ENCODE peak calls at places on chromosomes 11 and 22, in seven cellular contexts. D, J, I, B, E, M and A are unnamed samples. For H3K36me3 and H3K9me3, the result is how much of the 10 kb centered on the place peaks cover.

GRCh38 chr22:47063606-47064005 is 301.2 kb downstream of the TBC1D22A start:
- DNase-seq in D (no peak), E (no peak), J (no peak), I (no peak), M (no peak), B (no peak), A (no peak)

GRCh38 chr11:121337078-121337477 is 44.5 kb downstream of the SC5D start:
- DNase-seq in I (no peak), J (no peak), M (no peak), B (no peak), E (no peak), D (no peak), A (no peak)

GRCh38 chr22:17773606-17774205 is 563 bp downstream of the BID start:
- DNase-seq in D (peak), I (peak), M (peak), B (no peak), E (peak), J (peak), A (peak)

GRCh38 chr11:70038034-70038834 is 39.9 kb upstream of the ANO1 start:
- DNase-seq in B (peak), D (no peak), I (no peak), J (no peak), E (no peak), M (no peak), A (peak)

GRCh38 chr22:50015451-50016307 is 3.1 kb upstream of the IL17REL start:
- DNase-seq in E (peak), I (peak), D (no peak), B (no peak), J (no peak), M (no peak), A (peak)

GRCh38 chr11:110979696-110980095 is 265.8 kb upstream of the POU2AF2 start:
- DNase-seq in B (no peak), M (no peak), J (no peak), I (no peak), D (peak), E (no peak), A (no peak)

GRCh38 chr11:85661972-85662664 is 2.8 kb downstream of the CREBZF start:
- DNase-seq in I (no peak), D (no peak), M (no peak), J (no peak), B (no peak), E (no peak), A (no peak)

GRCh38 chr11:117562111-117562510 is 234.5 kb downstream of the CEP164 start:
- DNase-seq in D (no peak), B (no peak), M (no peak), I (no peak), E (no peak), J (no peak), A (no peak)

GRCh38 chr11:59426361-59427067 is at the start of gene OR5A2:
- DNase-seq in M (no peak), D (no peak), I (no peak), E (no peak), B (no peak), J (no peak), A (no peak)

GRCh38 chr11:134596404-134596803 is 184.4 kb upstream of the B3GAT1 start:
- DNase-seq in I (no peak), M (no peak), B (no peak), J (no peak), D (no peak), E (no peak), A (no peak)

GRCh38 chr11:1203505-1204271 is 19.2 kb upstream of the MUC5B start:
- DNase-seq in D (no peak), M (peak), E (peak), I (peak), B (peak), J (peak), A (peak)

GRCh38 chr22:31049815-31050420 is 31.2 kb upstream of the SMTN start:
- DNase-seq in B (peak), J (no peak), M (no peak), D (no peak), I (no peak), E (no peak), A (no peak)

GRCh38 chr11:121512468-121513465 is 60.0 kb upstream of the SORL1-AS1 start:
- DNase-seq in I (no peak), E (no peak), J (no peak), M (no peak), B (no peak), D (no peak), A (no peak)

GRCh38 chr11:112513936-112514716 is 253.5 kb upstream of the PLET1 start:
- DNase-seq in M (no peak), B (no peak), I (no peak), E (no peak), J (no peak), D (no peak), A (no peak)

GRCh38 chr11:100709233-100709999 is 22.3 kb downstream of the ARHGAP42 start:
- DNase-seq in I (no peak), M (no peak), D (peak), J (no peak), E (no peak), B (no peak), A (no peak)

GRCh38 chr22:26619510-26619909 is 1.7 kb upstream of the CRYBB1 start:
- DNase-seq in M (no peak), J (peak), D (no peak), E (no peak), B (no peak), I (no peak), A (no peak)

GRCh38 chr11:73178681-73179080 is 36.6 kb upstream of the FCHSD2 start:
- DNase-seq in E (no peak), M (no peak), J (no peak), B (no peak), D (no peak), I (no peak), A (peak)

GRCh38 chr11:291281-292210 is 2.6 kb downstream of the PGGHG start:
- DNase-seq in J (peak), D (no peak), M (no peak), B (no peak), E (peak), I (peak), A (peak)

GRCh38 chr11:2790581-2790925 is 90.8 kb upstream of the KCNQ1OT1 start:
- DNase-seq in J (peak), B (peak), D (no peak), I (peak), M (peak), E (peak), A (peak)

GRCh38 chr22:18048441-18048898 is 24.1 kb upstream of the MICAL3 start:
- DNase-seq in E (peak), J (no peak), I (no peak), M (no peak), B (no peak), D (no peak), A (no peak)

GRCh38 chr22:20464096-20464614 is 26.5 kb upstream of the SCARF2 start:
- DNase-seq in M (no peak), J (no peak), E (no peak), I (no peak), D (no peak), B (no peak), A (no peak)

GRCh38 chr22:46857142-46857825 is 94.8 kb downstream of the TBC1D22A start:
- DNase-seq in I (no peak), M (no peak), D (no peak), E (no peak), J (no peak), B (no peak), A (no peak)

GRCh38 chr22:36386351-36386899 is 1.3 kb downstream of the MYH9 start:
- DNase-seq in I (peak), B (no peak), E (peak), D (no peak), M (peak), J (no peak), A (peak)
- H3K36me3 ChIP-seq in I (under half), B (half or more), E (under half), D (under half), M (under half), J (under half), A (under half)

GRCh38 chr22:48425091-48425506 is 1402.6 kb downstream of the BRD1 start:
- DNase-seq in I (no peak), B (peak), D (no peak), M (no peak), J (no peak), E (peak), A (peak)
- H3K9me3 ChIP-seq in I (under half), B (under half), D (half or more), M (under half), J (under half), E (under half), A (under half)

GRCh38 chr11:66459138-66459778 is 7.4 kb upstream of the PELI3 start:
- DNase-seq in B (no peak), I (no peak), E (no peak), M (no peak), J (no peak), D (no peak), A (no peak)
- H3K4me3 ChIP-seq in B (no peak), I (no peak), E (no peak), M (no peak), J (no peak), D (no peak), A (no peak)

DNA sequence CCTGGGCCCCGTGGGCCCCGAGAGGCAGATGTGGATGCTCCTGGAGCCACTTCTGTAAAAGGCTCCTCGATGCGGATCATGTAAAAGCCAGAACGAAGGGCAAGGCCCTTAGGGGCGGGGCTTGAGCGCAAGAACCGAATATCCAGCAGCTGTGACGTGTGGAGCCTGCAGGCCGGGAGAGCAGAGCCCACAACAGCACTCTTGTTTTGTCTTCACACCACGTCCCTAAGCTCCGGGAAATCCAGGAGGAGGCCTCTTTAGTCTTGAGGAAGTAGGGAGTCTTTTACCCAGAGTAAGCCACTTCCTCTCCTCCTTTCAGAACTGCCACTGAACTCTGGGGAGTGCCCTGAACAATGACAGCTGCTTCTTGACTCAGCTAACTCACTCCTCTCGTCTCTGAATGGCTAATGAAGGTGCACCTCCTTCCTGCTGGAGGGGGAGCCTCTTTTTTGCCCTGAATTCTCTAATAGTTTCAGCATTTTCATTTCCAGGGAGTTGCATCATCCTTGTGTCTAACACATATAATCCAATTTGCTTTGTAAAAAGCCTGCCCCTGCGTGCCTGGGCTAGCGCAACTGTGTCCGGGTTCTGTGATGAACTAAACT is 12.5 kb downstream of the L3MBTL2 start:
- DNase-seq in E (no peak), D (no peak), M (no peak), B (peak), J (peak), I (peak), A (peak)
- H3K36me3 ChIP-seq in E (half or more), D (under half), M (half or more), B (half or more), J (half or more), I (half or more), A (under half)

GRCh38 chr22:48560389-48560751 is 1267.3 kb downstream of the BRD1 start:
- DNase-seq in E (no peak), J (no peak), B (no peak), D (no peak), M (no peak), I (peak), A (no peak)

GRCh38 chr22:48560836-48561235 is 1266.8 kb downstream of the BRD1 start:
- DNase-seq in D (no peak), M (no peak), E (no peak), B (no peak), J (no peak), I (peak), A (no peak)

GRCh38 chr22:48563118-48563965 is 1264.3 kb downstream of the BRD1 start:
- DNase-seq in E (peak), B (no peak), J (no peak), M (no peak), D (no peak), I (peak), A (no peak)

GRCh38 chr22:48559647-48560388 is 1267.9 kb downstream of the BRD1 start:
- DNase-seq in M (no peak), B (no peak), J (no peak), E (peak), I (no peak), D (no peak), A (no peak)

DNA sequence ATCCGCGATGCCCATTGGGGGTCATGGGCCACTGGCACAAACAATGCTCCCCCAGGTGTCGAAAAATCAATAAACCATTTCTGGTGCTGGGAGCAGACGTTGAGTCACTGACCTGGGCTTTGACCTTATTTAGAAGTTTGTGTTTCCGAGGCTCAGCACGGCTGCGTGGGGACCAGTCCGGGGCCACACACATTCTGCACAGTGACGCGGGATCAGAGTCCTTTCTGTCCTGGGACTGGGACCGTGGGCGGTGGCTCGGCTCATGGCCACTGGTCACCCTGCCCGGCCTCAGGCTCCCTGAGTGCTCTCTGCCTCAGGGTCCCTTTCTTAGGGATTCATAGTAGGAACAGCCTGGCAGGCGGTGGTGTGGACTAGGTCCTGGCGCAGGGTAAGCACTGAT is 1266.0 kb downstream of the BRD1 start:
- DNase-seq in D (no peak), M (no peak), E (peak), J (no peak), B (no peak), I (peak), A (no peak)
- H3K9me3 ChIP-seq in D (half or more), M (under half), E (under half), J (under half), B (under half), I (under half), A (under half)